ENCODE peak calls at places on chromosome 9, in four cellular contexts. R is sigmoid colon, L is ovary, A is GM12878. H is an unnamed sample.

GRCh38 chr9:115633099-115633498 is 515.1 kb upstream of the TNC start:
- DNase-seq in A (no peak), L (no peak), R (no peak), H (no peak)

GRCh38 chr9:79256691-79257213 is 315.0 kb upstream of the TLE4 start:
- DNase-seq in R (no peak), A (no peak), L (no peak), H (no peak)

GRCh38 chr9:26650325-26650724 is 242.3 kb downstream of the CAAP1 start:
- DNase-seq in L (no peak), A (no peak), R (no peak), H (no peak)

GRCh38 chr9:97615439-97616072 is 17.6 kb downstream of the TSTD2 start:
- DNase-seq in R (peak), A (no peak), L (no peak), H (peak)

GRCh38 chr9:17669206-17669605 is 90.3 kb downstream of the SH3GL2 start:
- DNase-seq in A (no peak), L (no peak), R (no peak), H (no peak)

GRCh38 chr9:133991964-133992779 is at the start of gene VAV2:
- DNase-seq in A (no peak), R (peak), L (peak), H (no peak)

GRCh38 chr9:133657120-133657661 is 21.0 kb downstream of the DBH start:
- DNase-seq in L (no peak), R (no peak), A (no peak), H (no peak)

GRCh38 chr9:137140151-137141012 is 1.4 kb downstream of the GRIN1 start:
- DNase-seq in L (no peak), R (no peak), A (no peak), H (no peak)

GRCh38 chr9:2132484-2133082 is 117.4 kb downstream of the SMARCA2 start:
- DNase-seq in R (no peak), A (no peak), L (no peak), H (no peak)

GRCh38 chr9:132183134-132183533 is 21.3 kb downstream of the NTNG2 start:
- DNase-seq in L (no peak), A (no peak), R (no peak), H (no peak)

GRCh38 chr9:18614651-18615050 is 140.7 kb downstream of the ADAMTSL1 start:
- DNase-seq in A (no peak), R (no peak), L (no peak), H (no peak)

GRCh38 chr9:5438301-5439162 is 807 bp upstream of the PLGRKT start:
- DNase-seq in A (peak), L (peak), R (no peak), H (no peak)

GRCh38 chr9:99626424-99626823 is 195.3 kb upstream of the NR4A3 start:
- DNase-seq in R (no peak), L (no peak), A (no peak), H (no peak)

DNA sequence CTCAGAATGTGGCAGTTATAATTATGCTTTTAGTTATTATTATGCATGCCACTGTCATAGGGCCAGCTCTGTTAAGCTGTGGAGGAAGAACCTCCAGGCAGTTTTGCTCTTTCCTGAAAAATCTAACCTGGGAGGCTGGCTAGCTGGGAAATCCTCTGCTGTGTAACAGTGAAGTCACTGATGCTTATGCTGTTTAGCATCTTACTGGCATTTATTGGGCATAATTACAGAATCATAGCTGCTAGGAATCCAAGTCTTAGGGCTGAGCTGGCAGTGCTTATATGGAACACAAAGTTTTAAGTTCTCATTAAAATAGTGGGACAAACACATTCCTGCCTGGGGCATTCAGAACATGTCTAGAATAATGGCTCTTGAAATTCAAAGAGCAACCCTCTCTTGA is 5.5 kb upstream of the GSN start:
- DNase-seq in R (peak), A (no peak), L (no peak), H (no peak)
- TF ChIP-seq EP300 in R (peak), A (no peak), L (no peak), H (no peak)

GRCh38 chr9:16134351-16134750 is 581.5 kb downstream of the CCDC171 start:
- DNase-seq in R (no peak), L (no peak), A (no peak), H (no peak)
- TF ChIP-seq EP300 in R (no peak), L (no peak), A (no peak), H (no peak)

GRCh38 chr9:935348-935965 is 41.0 kb upstream of the DMRT3 start:
- DNase-seq in A (no peak), L (no peak), R (no peak), H (no peak)
- TF ChIP-seq EP300 in A (no peak), L (no peak), R (no peak), H (no peak)

DNA sequence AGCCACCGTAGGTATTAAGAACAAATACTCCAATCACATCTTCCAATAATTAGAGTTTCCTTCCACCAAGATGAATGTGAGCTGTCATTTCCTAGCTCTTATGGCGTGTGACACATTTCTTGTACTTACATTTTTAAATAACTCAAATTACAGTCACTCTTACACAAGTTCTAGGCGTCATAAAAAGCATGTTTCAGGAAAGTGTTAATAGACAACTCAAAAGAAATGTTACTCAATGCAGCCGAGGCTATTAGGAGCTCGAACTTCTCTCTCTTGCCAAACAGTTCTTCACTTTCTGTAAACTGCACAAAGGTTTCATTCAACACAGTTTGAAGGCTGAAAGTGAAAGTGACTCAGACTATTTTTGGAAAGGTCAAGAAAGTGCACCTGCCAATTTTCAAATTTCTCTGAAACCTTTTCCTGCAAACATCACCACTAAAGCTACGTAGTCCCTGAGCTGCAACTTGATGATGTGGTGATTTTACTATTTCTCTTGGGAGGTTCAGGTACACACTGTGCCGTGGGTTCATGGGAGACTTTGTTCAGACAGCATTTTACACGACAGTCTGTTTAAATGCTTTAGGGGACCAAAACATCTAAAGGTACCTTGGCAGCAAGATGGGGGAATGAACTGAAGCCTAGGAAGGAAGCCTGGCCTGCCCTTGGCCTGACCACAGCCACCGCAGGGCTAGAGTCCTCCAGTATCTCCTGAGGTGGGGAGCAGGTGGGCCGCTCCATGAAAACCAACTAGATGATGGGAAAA is 153.6 kb downstream of the AUH start:
- DNase-seq in R (no peak), A (peak), L (no peak), H (no peak)
- TF ChIP-seq EP300 in R (peak), A (peak), L (peak), H (peak)

GRCh38 chr9:16613605-16614004 is 256.9 kb downstream of the BNC2 start:
- DNase-seq in A (no peak), L (no peak), R (no peak), H (no peak)
- TF ChIP-seq EP300 in A (no peak), L (no peak), R (no peak), H (no peak)